ENCODE peak calls at places on chromosome 5, in six cellular contexts. F, L, A, U, S and Z are unnamed samples.
A peak's percentile ranks its signal among the peaks of the same experiment; 100 is the strongest.

GRCh38 chr5:14270212-14270702 is 127.1 kb downstream of the TRIO start:
- DNase-seq in A (peak; percentile 85), S (no peak), L (peak; percentile 32), F (peak; percentile 64), U (peak; percentile 60), Z (no peak)

GRCh38 chr5:1793301-1793740 is 6.3 kb downstream of the MRPL36 start:
- DNase-seq in F (no peak), S (peak; percentile 14), U (no peak), L (no peak), A (no peak), Z (no peak)

GRCh38 chr5:175696139-175696854 is 38.4 kb downstream of the HRH2 start:
- DNase-seq in F (peak; percentile 85), U (no peak), L (peak; percentile 49), A (peak; percentile 85), S (peak; percentile 82), Z (peak; percentile 8)

GRCh38 chr5:144144956-144145751 is 25.3 kb downstream of the YIPF5 start:
- DNase-seq in F (no peak), S (no peak), A (no peak), U (no peak), L (no peak), Z (peak; percentile 71)

GRCh38 chr5:89450149-89450538 is 567.2 kb upstream of the MEF2C start:
- DNase-seq in F (no peak), S (no peak), U (no peak), A (no peak), L (no peak), Z (no peak)

GRCh38 chr5:74851684-74852353 is 14.4 kb downstream of the FAM169A start:
- DNase-seq in A (no peak), F (no peak), U (no peak), S (no peak), L (no peak), Z (peak; percentile 65)

GRCh38 chr5:176781638-176782570 is 28.5 kb upstream of the UNC5A start:
- DNase-seq in L (no peak), S (peak; percentile 59), A (peak; percentile 38), U (no peak), F (peak; percentile 14), Z (no peak)

GRCh38 chr5:651296-652022 is 39.3 kb downstream of the CEP72 start:
- DNase-seq in S (peak; percentile 28), U (no peak), L (no peak), A (no peak), F (no peak), Z (no peak)

GRCh38 chr5:154849791-154850201 is 607 bp downstream of the FAXDC2 start:
- DNase-seq in L (no peak), U (no peak), A (no peak), S (no peak), F (no peak), Z (no peak)

GRCh38 chr5:136484808-136485207 is 119.5 kb upstream of the TRPC7 start:
- DNase-seq in F (no peak), U (no peak), S (no peak), A (no peak), L (no peak), Z (no peak)

GRCh38 chr5:135140805-135141204 is 106.8 kb upstream of the PITX1 start:
- DNase-seq in S (peak; percentile 74), L (no peak), A (peak; percentile 67), U (no peak), F (no peak), Z (peak; percentile 85)

GRCh38 chr5:90558344-90559192 is at the start of gene ADGRV1:
- DNase-seq in U (peak; percentile 34), A (peak; percentile 60), L (peak; percentile 8), S (no peak), F (peak; percentile 99), Z (peak; percentile 67)

GRCh38 chr5:119285070-119285916 is 70.5 kb upstream of the TNFAIP8 start:
- DNase-seq in S (no peak), L (no peak), F (no peak), A (no peak), U (no peak), Z (no peak)

GRCh38 chr5:166430491-166431319 is 1860.7 kb upstream of the WWC1 start:
- DNase-seq in L (no peak), F (peak; percentile 86), A (no peak), U (no peak), S (no peak), Z (no peak)

GRCh38 chr5:83512051-83512745 is 40.7 kb downstream of the VCAN start:
- DNase-seq in A (no peak), S (no peak), U (no peak), L (no peak), F (no peak), Z (no peak)

GRCh38 chr5:93092349-93093105 is 488.5 kb downstream of the NR2F1-AS1 start:
- DNase-seq in U (no peak), A (no peak), F (no peak), S (no peak), L (no peak), Z (peak; percentile 20)

GRCh38 chr5:34522599-34523381 is 133.3 kb upstream of the RAI14 start:
- DNase-seq in A (peak; percentile 82), L (peak; percentile 82), S (peak; percentile 88), U (peak; percentile 76), F (peak; percentile 92), Z (no peak)

GRCh38 chr5:126694403-126694802 is 82.5 kb upstream of the LMNB1 start:
- DNase-seq in A (no peak), U (no peak), F (no peak), L (no peak), S (no peak), Z (no peak)

GRCh38 chr5:102719886-102720285 is 35.2 kb upstream of the PAM start:
- DNase-seq in A (no peak), U (no peak), L (no peak), S (no peak), F (no peak), Z (no peak)

GRCh38 chr5:159441441-159441840 is 111.2 kb upstream of the IL12B start:
- DNase-seq in S (no peak), U (no peak), L (no peak), A (no peak), F (peak; percentile 70), Z (no peak)

GRCh38 chr5:95241635-95242034 is 43.3 kb downstream of the MCTP1 start:
- DNase-seq in A (no peak), U (no peak), S (no peak), L (no peak), F (no peak), Z (no peak)

GRCh38 chr5:64165160-64165499 is 513 bp upstream of the RNF180 start:
- DNase-seq in S (no peak), A (no peak), L (no peak), U (no peak), F (no peak), Z (no peak)

GRCh38 chr5:156920042-156920860 is 42.8 kb downstream of the TIMD4 start:
- DNase-seq in U (no peak), S (no peak), A (no peak), L (no peak), F (no peak), Z (no peak)

GRCh38 chr5:14440598-14441401 is 140.8 kb upstream of the OTULINL start:
- DNase-seq in L (peak; percentile 68), F (no peak), A (peak; percentile 77), U (peak; percentile 71), S (peak; percentile 85), Z (peak; percentile 61)

GRCh38 chr5:137733922-137734695 is 1.8 kb downstream of the KLHL3 start:
- DNase-seq in L (no peak), U (no peak), F (no peak), A (no peak), S (no peak), Z (peak; percentile 17)

GRCh38 chr5:111074244-111074643 is 2.7 kb downstream of the TSLP start:
- DNase-seq in U (no peak), A (no peak), L (no peak), S (no peak), F (no peak), Z (no peak)

GRCh38 chr5:111076076-111076475 is 4.6 kb downstream of the TSLP start:
- DNase-seq in A (no peak), L (no peak), U (no peak), S (no peak), F (no peak), Z (no peak)

GRCh38 chr5:111075520-111075919 is 4.0 kb downstream of the TSLP start:
- DNase-seq in U (no peak), L (no peak), A (no peak), S (no peak), F (no peak), Z (peak; percentile 94)

GRCh38 chr5:111079846-111080245 is 8.3 kb downstream of the TSLP start:
- DNase-seq in F (no peak), U (no peak), L (no peak), A (no peak), S (no peak), Z (no peak)

GRCh38 chr5:111077678-111078077 is 6.2 kb downstream of the TSLP start:
- DNase-seq in A (no peak), L (no peak), F (no peak), S (no peak), U (no peak), Z (no peak)
- H3K27ac ChIP-seq in A (no peak overlapping the region), L (no peak overlapping the region), F (no peak overlapping the region), S (no peak overlapping the region), U (no peak overlapping the region), Z (no peak overlapping the region)

GRCh38 chr5:4513381-4513780 is 626.7 kb upstream of the ADAMTS16 start:
- DNase-seq in F (no peak), L (no peak), U (no peak), S (no peak), A (no peak), Z (no peak)

GRCh38 chr5:4514067-4514648 is 626.0 kb upstream of the ADAMTS16 start:
- DNase-seq in U (no peak), A (no peak), S (no peak), F (no peak), L (no peak), Z (no peak)

GRCh38 chr5:4511996-4512656 is 628.0 kb upstream of the ADAMTS16 start:
- DNase-seq in S (no peak), L (no peak), U (no peak), A (no peak), F (peak; percentile 69), Z (peak; percentile 21)
- TF ChIP-seq CTCF in S (no peak), L (peak; percentile 41), U (no peak), A (no peak), F (peak; percentile 50), Z (peak; percentile 68)

GRCh38 chr5:132383261-132383660 is 13.8 kb downstream of the SLC22A5 start:
- DNase-seq in L (no peak), F (no peak), S (no peak), A (no peak), U (no peak), Z (no peak)

GRCh38 chr5:132384506-132384905 is 15.0 kb downstream of the SLC22A5 start:
- DNase-seq in L (no peak), A (no peak), U (no peak), S (no peak), F (no peak), Z (no peak)

GRCh38 chr5:132385321-132386105 is 16.0 kb downstream of the SLC22A5 start:
- DNase-seq in U (peak; percentile 53), A (no peak), F (no peak), L (no peak), S (no peak), Z (no peak)

GRCh38 chr5:132381614-132382013 is 12.1 kb downstream of the SLC22A5 start:
- DNase-seq in A (no peak), L (no peak), S (no peak), U (no peak), F (no peak), Z (no peak)

GRCh38 chr5:132383984-132384383 is 14.5 kb downstream of the SLC22A5 start:
- DNase-seq in S (no peak), F (no peak), L (no peak), A (no peak), U (no peak), Z (no peak)
- H3K4me1 ChIP-seq in S (peaks cover 41% of the 10 kb centered on the region), F (no peaks in the 10 kb centered on the region), L (no peaks in the 10 kb centered on the region), A (peaks cover 31% of the 10 kb centered on the region), U (peaks cover 18% of the 10 kb centered on the region), Z (peaks cover 28% of the 10 kb centered on the region)

GRCh38 chr5:148970228-148970627 is 92.6 kb downstream of the SH3TC2 start:
- DNase-seq in A (peak; percentile 75), S (peak; percentile 71), U (no peak), L (no peak), F (peak; percentile 37), Z (no peak)
- H3K27ac ChIP-seq in A (peak overlapping the region; percentile 77), S (peak overlapping the region; percentile 72), U (no peak overlapping the region), L (no peak overlapping the region), F (no peak overlapping the region), Z (no peak overlapping the region)